ENCODE peak calls at places on chromosome 3, in five cellular contexts. One of them, this sample, is unnamed.
A peak's percentile ranks its signal among the peaks of the same experiment; 100 is the strongest.

GRCh38 chr3:133448478-133449122 is 48.7 kb downstream of the BFSP2 start:
- DNase-seq in H1: no peak
- DNase-seq in neuronal stem cell: no peak
- DNase-seq in H9: no peak
- DNase-seq in mesenchymal stem cell: no peak
- DNase-seq in this sample: no peak

GRCh38 chr3:156750191-156750873 is 75.8 kb upstream of the LEKR1 start:
- DNase-seq in neuronal stem cell: no peak
- DNase-seq in H9: peak; percentile 33
- DNase-seq in H1: no peak
- DNase-seq in mesenchymal stem cell: peak; percentile 75
- DNase-seq in this sample: peak; percentile 65

GRCh38 chr3:111733154-111733553 is 125.9 kb upstream of the PHLDB2 start:
- DNase-seq in mesenchymal stem cell: no peak
- DNase-seq in H9: no peak
- DNase-seq in neuronal stem cell: no peak
- DNase-seq in H1: no peak
- DNase-seq in this sample: no peak

GRCh38 chr3:43327184-43327950 is 41.0 kb downstream of the SNRK start:
- DNase-seq in neuronal stem cell: no peak
- DNase-seq in H9: no peak
- DNase-seq in mesenchymal stem cell: peak; percentile 66
- DNase-seq in H1: no peak
- DNase-seq in this sample: no peak

GRCh38 chr3:163058190-163058854 is 1561.7 kb downstream of the OTOL1 start:
- DNase-seq in neuronal stem cell: no peak
- DNase-seq in H9: no peak
- DNase-seq in H1: no peak
- DNase-seq in mesenchymal stem cell: no peak
- DNase-seq in this sample: no peak

GRCh38 chr3:146746190-146746589 is 141.0 kb upstream of the PLSCR5 start:
- DNase-seq in H9: no peak
- DNase-seq in mesenchymal stem cell: no peak
- DNase-seq in H1: no peak
- DNase-seq in neuronal stem cell: no peak
- DNase-seq in this sample: peak; percentile 23

GRCh38 chr3:154818676-154819255 is 261.4 kb upstream of the MME start:
- DNase-seq in mesenchymal stem cell: peak; percentile 42
- DNase-seq in neuronal stem cell: no peak
- DNase-seq in H9: no peak
- DNase-seq in H1: no peak
- DNase-seq in this sample: no peak

GRCh38 chr3:126124148-126124868 is 40.4 kb upstream of the SLC41A3 start:
- DNase-seq in H9: peak; percentile 79
- DNase-seq in neuronal stem cell: no peak
- DNase-seq in H1: no peak
- DNase-seq in mesenchymal stem cell: no peak
- DNase-seq in this sample: no peak

GRCh38 chr3:101036676-101037075 is 43.5 kb upstream of the ABI3BP start:
- DNase-seq in neuronal stem cell: no peak
- DNase-seq in H1: no peak
- DNase-seq in H9: no peak
- DNase-seq in mesenchymal stem cell: no peak
- DNase-seq in this sample: peak; percentile 26
- H4K91ac ChIP-seq in neuronal stem cell: no peak overlapping the region
- H4K91ac ChIP-seq in H1: no peak overlapping the region
- H4K91ac ChIP-seq in H9: no peak overlapping the region
- H4K91ac ChIP-seq in mesenchymal stem cell: peak overlapping the region; percentile 43
- H4K91ac ChIP-seq in this sample: peak overlapping the region; percentile 97

GRCh38 chr3:25155696-25156471 is 272.2 kb upstream of the RARB start:
- DNase-seq in H1: peak; percentile 84
- DNase-seq in H9: peak; percentile 86
- DNase-seq in neuronal stem cell: peak; percentile 84
- DNase-seq in mesenchymal stem cell: peak; percentile 45
- DNase-seq in this sample: no peak
- H4K91ac ChIP-seq in H1: peak overlapping the region; percentile 22
- H4K91ac ChIP-seq in H9: no peak overlapping the region
- H4K91ac ChIP-seq in neuronal stem cell: no peak overlapping the region
- H4K91ac ChIP-seq in mesenchymal stem cell: peak overlapping the region; percentile 76
- H4K91ac ChIP-seq in this sample: no peak overlapping the region

DNA sequence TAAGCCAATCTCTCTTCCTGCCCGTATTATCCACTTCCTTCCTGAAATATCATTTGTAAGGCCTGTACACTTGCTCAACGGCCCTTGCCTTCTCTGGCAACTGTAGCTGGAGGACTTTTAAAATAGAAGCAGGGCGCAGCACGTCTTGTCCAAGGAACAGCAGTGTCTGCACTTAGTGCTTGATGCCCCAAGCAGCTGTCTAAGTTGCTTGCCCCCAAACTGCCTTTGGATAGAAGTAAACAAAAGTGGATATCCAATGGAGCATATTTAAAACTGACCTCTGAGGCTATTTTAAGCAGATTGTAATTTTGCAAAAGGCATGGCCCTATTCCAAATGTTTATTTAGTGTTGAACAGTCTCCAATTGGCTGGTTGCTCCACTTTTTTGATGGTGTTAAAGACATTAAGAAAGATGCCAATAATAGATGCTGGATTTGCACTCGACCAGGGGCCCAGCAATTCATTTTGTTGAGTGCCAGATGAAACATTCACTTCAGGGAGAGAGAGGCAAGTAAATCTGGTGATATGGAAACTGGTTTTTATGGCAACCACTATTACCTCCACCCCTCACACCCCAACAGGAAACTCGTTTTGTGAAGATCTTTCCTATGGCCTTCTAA is 526.8 kb upstream of the TBL1XR1 start:
- DNase-seq in H1: no peak
- DNase-seq in neuronal stem cell: no peak
- DNase-seq in mesenchymal stem cell: peak; percentile 45
- DNase-seq in H9: no peak
- DNase-seq in this sample: no peak
- H4K91ac ChIP-seq in H1: no peak overlapping the region
- H4K91ac ChIP-seq in neuronal stem cell: no peak overlapping the region
- H4K91ac ChIP-seq in mesenchymal stem cell: no peak overlapping the region
- H4K91ac ChIP-seq in H9: no peak overlapping the region
- H4K91ac ChIP-seq in this sample: no peak overlapping the region

GRCh38 chr3:87000940-87001339 is 10.0 kb upstream of the VGLL3 start:
- DNase-seq in H1: no peak
- DNase-seq in mesenchymal stem cell: no peak
- DNase-seq in H9: no peak
- DNase-seq in neuronal stem cell: no peak
- DNase-seq in this sample: no peak

GRCh38 chr3:86998551-86998950 is 7.6 kb upstream of the VGLL3 start:
- DNase-seq in H1: no peak
- DNase-seq in mesenchymal stem cell: no peak
- DNase-seq in H9: no peak
- DNase-seq in neuronal stem cell: no peak
- DNase-seq in this sample: no peak

GRCh38 chr3:87001699-87002098 is 10.8 kb upstream of the VGLL3 start:
- DNase-seq in H1: no peak
- DNase-seq in mesenchymal stem cell: no peak
- DNase-seq in H9: no peak
- DNase-seq in neuronal stem cell: no peak
- DNase-seq in this sample: no peak

GRCh38 chr3:87006844-87007439 is 16.0 kb upstream of the VGLL3 start:
- DNase-seq in H9: no peak
- DNase-seq in neuronal stem cell: no peak
- DNase-seq in mesenchymal stem cell: peak; percentile 5
- DNase-seq in H1: no peak
- DNase-seq in this sample: peak; percentile 50

GRCh38 chr3:87002346-87002745 is 11.4 kb upstream of the VGLL3 start:
- DNase-seq in H9: no peak
- DNase-seq in mesenchymal stem cell: no peak
- DNase-seq in neuronal stem cell: no peak
- DNase-seq in H1: no peak
- DNase-seq in this sample: no peak
- H4K91ac ChIP-seq in H9: no peak overlapping the region
- H4K91ac ChIP-seq in mesenchymal stem cell: no peak overlapping the region
- H4K91ac ChIP-seq in neuronal stem cell: no peak overlapping the region
- H4K91ac ChIP-seq in H1: no peak overlapping the region
- H4K91ac ChIP-seq in this sample: no peak overlapping the region

This sample was measured in IMR-90.